ENCODE peak calls at places on chromosomes 11 and 22, in six cellular contexts. S is iris pigment epithelial cell; L is activated T-helper 2 cell treated with anti-CD3 and anti-CD28 coated beads, Interferon-gamma antibody, Interleukin-2, Interleukin-4, amounts not matched to agents 10 μg/mL and 5 μg/mL and 100 μg/mL, durations not matched to agents 14 hours and 24 hours and 36 hours; X is DND-41; J is spleen; O is activated effector memory CD4-positive, alpha-beta T cell treated with Interleukin-2 at 50 U/mL for 16 hours. B is an unnamed sample.

GRCh38 chr11:33195391-33196190 is 34.3 kb upstream of the CSTF3 start:
- DNase-seq in S (peak), L (no peak), X (no peak), J (no peak), O (no peak), B (no peak)

GRCh38 chr22:38513063-38513462 is 7.0 kb upstream of the DDX17 start:
- DNase-seq in S (no peak), L (peak), X (peak), J (peak), O (no peak), B (no peak)

GRCh38 chr11:71358122-71358728 is 90.0 kb downstream of the DHCR7 start:
- DNase-seq in S (no peak), L (no peak), X (no peak), J (peak), O (no peak), B (no peak)

GRCh38 chr11:24234822-24235508 is 261.9 kb upstream of the LUZP2 start:
- DNase-seq in S (peak), L (no peak), X (no peak), J (no peak), O (no peak), B (no peak)

GRCh38 chr11:65574963-65575567 is 788 bp upstream of the EHBP1L1 start:
- DNase-seq in S (no peak), L (no peak), X (no peak), J (peak), O (no peak), B (no peak)

GRCh38 chr11:129317564-129317963 is 58.1 kb upstream of the BARX2 start:
- DNase-seq in S (no peak), L (no peak), X (no peak), J (no peak), O (no peak), B (no peak)

GRCh38 chr11:11351042-11351586 is 1.9 kb downstream of the CSNK2A3 start:
- DNase-seq in S (no peak), L (no peak), X (no peak), J (no peak), O (no peak), B (no peak)

GRCh38 chr11:123219066-123219697 is 24.1 kb upstream of the CLMP start:
- DNase-seq in S (peak), L (no peak), X (no peak), J (no peak), O (no peak), B (no peak)

GRCh38 chr11:108524422-108524821 is 26.2 kb upstream of the POGLUT3 start:
- DNase-seq in S (no peak), L (no peak), X (no peak), J (no peak), O (no peak), B (no peak)

B was measured in T-helper 22 cell.